ENCODE peak calls at places on chromosomes 6 and 20, in nine cellular contexts. Q, B, X, I, P, Y, E, J and Z are unnamed samples.

GRCh38 chr20:41770427-41770826 is 152.2 kb upstream of the CHD6 start:
- DNase-seq in Q (no peak), B (no peak), X (no peak), I (no peak), P (no peak), Y (no peak), E (no peak), J (no peak), Z (no peak)

GRCh38 chr20:23165964-23166363 is 79.8 kb upstream of the CD93 start:
- DNase-seq in Q (no peak), B (no peak), X (no peak), I (no peak), P (no peak), Y (no peak), E (no peak), J (no peak), Z (no peak)

GRCh38 chr6:84575264-84575663 is 189.1 kb downstream of the TBX18 start:
- DNase-seq in Q (no peak), B (no peak), X (no peak), I (no peak), P (no peak), Y (no peak), E (no peak), J (no peak), Z (no peak)

GRCh38 chr6:16471898-16472297 is 233.5 kb downstream of the GMPR start:
- DNase-seq in Q (no peak), B (no peak), X (no peak), I (no peak), P (no peak), Y (no peak), E (no peak), J (no peak), Z (no peak)

GRCh38 chr6:44701637-44702101 is 314.2 kb downstream of the CDC5L start:
- DNase-seq in Q (no peak), B (no peak), X (no peak), I (no peak), P (no peak), Y (no peak), E (no peak), J (peak; percentile 45), Z (no peak)

GRCh38 chr6:83696674-83697073 is 12.2 kb downstream of the SNAP91 start:
- DNase-seq in Q (no peak), B (peak; percentile 26), X (no peak), I (no peak), P (no peak), Y (no peak), E (no peak), J (no peak), Z (no peak)

GRCh38 chr6:31271641-31272357 is at the start of gene HLA-C:
- DNase-seq in Q (peak; percentile 82), B (peak; percentile 50), X (peak; percentile 97), I (peak; percentile 94), P (peak; percentile 90), Y (peak; percentile 93), E (peak; percentile 84), J (peak; percentile 93), Z (peak; percentile 63)

GRCh38 chr20:58688838-58689237 is 3.8 kb upstream of the NPEPL1 start:
- DNase-seq in Q (no peak), B (no peak), X (peak; percentile 18), I (no peak), P (no peak), Y (no peak), E (no peak), J (no peak), Z (peak; percentile 24)

GRCh38 chr6:125773387-125774341 is 17.1 kb upstream of the NCOA7 start:
- DNase-seq in Q (no peak), B (no peak), X (no peak), I (no peak), P (no peak), Y (no peak), E (no peak), J (no peak), Z (no peak)

GRCh38 chr20:44068311-44068710 is 118.7 kb downstream of the JPH2 start:
- DNase-seq in Q (no peak), B (no peak), X (no peak), I (peak; percentile 10), P (no peak), Y (no peak), E (no peak), J (no peak), Z (no peak)

GRCh38 chr6:99022039-99022609 is 74.4 kb upstream of the FBXL4 start:
- DNase-seq in Q (no peak), B (no peak), X (no peak), I (no peak), P (no peak), Y (no peak), E (no peak), J (no peak), Z (no peak)

GRCh38 chr6:1334725-1335124 is 22.8 kb downstream of the FOXQ1 start:
- DNase-seq in Q (no peak), B (no peak), X (no peak), I (no peak), P (no peak), Y (peak; percentile 19), E (no peak), J (peak; percentile 47), Z (no peak)

GRCh38 chr20:48260370-48260769 is 475.1 kb upstream of the SULF2 start:
- DNase-seq in Q (no peak), B (no peak), X (no peak), I (no peak), P (no peak), Y (no peak), E (no peak), J (no peak), Z (no peak)

GRCh38 chr20:63946986-63947637 is 9.1 kb downstream of the UCKL1 start:
- DNase-seq in Q (no peak), B (no peak), X (peak; percentile 80), I (no peak), P (no peak), Y (no peak), E (no peak), J (no peak), Z (no peak)

GRCh38 chr6:105675715-105676397 is 273.0 kb upstream of the PREP start:
- DNase-seq in Q (no peak), B (peak; percentile 38), X (no peak), I (no peak), P (peak; percentile 9), Y (no peak), E (no peak), J (no peak), Z (no peak)